ENCODE peak calls at places on chromosome 11, in eight cellular contexts. J is neural progenitor cell, C is iPS DF 6.9, N is heart left ventricle, Y is left ventricle myocardium inferior, O is adrenal gland, G is H9, P is spleen. D is an unnamed sample.

GRCh38 chr11:1073851-1074243 is 827 bp upstream of the MUC2 start:
- DNase-seq in J (no peak), C (no peak), N (no peak), Y (no peak), O (no peak), G (no peak), P (peak), D (no peak)

GRCh38 chr11:83070878-83071640 is 638 bp downstream of the RAB30 start:
- DNase-seq in J (peak), C (no peak), N (peak), Y (peak), O (peak), G (no peak), P (peak), D (peak)

GRCh38 chr11:69217276-69218105 is 61.8 kb downstream of the SMIM38 start:
- DNase-seq in J (no peak), C (no peak), N (peak), Y (no peak), O (peak), G (peak), P (no peak), D (no peak)

GRCh38 chr11:32002311-32002710 is 88.6 kb upstream of the RCN1 start:
- DNase-seq in J (no peak), C (no peak), N (no peak), Y (no peak), O (no peak), G (no peak), P (no peak), D (no peak)

GRCh38 chr11:75347781-75348613 is 3.5 kb downstream of the ARRB1 start:
- DNase-seq in J (no peak), C (no peak), N (no peak), Y (no peak), O (no peak), G (peak), P (no peak), D (no peak)

GRCh38 chr11:72278911-72279310 is 34.9 kb upstream of the PHOX2A start:
- DNase-seq in J (no peak), C (no peak), N (no peak), Y (no peak), O (no peak), G (no peak), P (no peak), D (no peak)

GRCh38 chr11:116073854-116074837 is 569.9 kb upstream of the CADM1 start:
- DNase-seq in J (peak), C (no peak), N (peak), Y (peak), O (no peak), G (no peak), P (no peak), D (peak)

GRCh38 chr11:76910620-76911414 is 50.1 kb downstream of the ACER3 start:
- DNase-seq in J (no peak), C (peak), N (peak), Y (peak), O (peak), G (peak), P (no peak), D (no peak)

GRCh38 chr11:65814131-65814959 is 19.4 kb upstream of the SNX32 start:
- DNase-seq in J (no peak), C (no peak), N (peak), Y (no peak), O (peak), G (no peak), P (no peak), D (no peak)

GRCh38 chr11:33256031-33256807 is 962 bp upstream of the HIPK3 start:
- DNase-seq in J (peak), C (no peak), N (no peak), Y (no peak), O (no peak), G (no peak), P (no peak), D (peak)

GRCh38 chr11:126585388-126586302 is 230.2 kb downstream of the ST3GAL4 start:
- DNase-seq in J (peak), C (no peak), N (peak), Y (peak), O (peak), G (peak), P (peak), D (no peak)

GRCh38 chr11:65047581-65048422 is 6.8 kb downstream of the SAC3D1 start:
- DNase-seq in J (no peak), C (no peak), N (no peak), Y (peak), O (no peak), G (peak), P (peak), D (no peak)

GRCh38 chr11:48018561-48019229 is 38.3 kb downstream of the PTPRJ start:
- DNase-seq in J (peak), C (no peak), N (no peak), Y (no peak), O (no peak), G (peak), P (peak), D (no peak)

DNA sequence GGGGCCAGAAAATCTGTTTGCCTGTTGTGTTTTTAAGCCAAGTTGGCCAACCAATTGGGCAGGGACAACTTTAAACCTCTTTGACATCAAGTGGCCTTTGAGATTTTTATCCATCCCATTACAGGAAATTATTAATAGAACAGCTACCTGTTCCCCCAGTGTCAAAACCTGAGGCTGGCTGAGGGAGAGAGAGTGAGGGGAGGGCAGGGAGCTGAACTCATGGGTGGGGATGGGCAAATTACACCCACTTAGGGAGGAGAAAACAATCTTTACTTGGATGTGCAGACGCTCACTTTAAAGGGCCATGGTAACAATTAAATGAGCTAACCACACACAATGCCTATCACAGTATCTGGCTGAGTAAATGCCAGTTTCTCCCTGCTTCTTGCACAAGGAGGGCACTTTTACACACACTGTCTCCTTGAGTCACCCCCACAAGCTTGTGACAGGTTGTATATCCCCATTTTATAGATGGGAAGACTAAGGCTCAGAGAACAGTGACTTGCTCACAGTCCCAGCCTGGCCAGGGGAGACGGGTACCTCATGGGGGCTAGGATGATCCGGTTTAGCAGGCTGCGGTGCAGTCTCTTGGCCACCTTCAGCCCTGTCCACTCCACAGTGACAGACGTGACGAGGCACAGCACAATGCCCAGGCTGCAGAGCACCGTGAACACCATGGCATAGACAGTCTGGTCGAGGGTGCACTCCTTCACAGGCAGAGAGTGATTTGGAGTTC is 17.8 kb upstream of the KCNJ11 start:
- DNase-seq in J (no peak), C (no peak), N (no peak), Y (no peak), O (no peak), G (no peak), P (peak), D (no peak)
- H3K27ac ChIP-seq in J (no peak), C (no peak), N (peak), Y (peak), O (peak), G (no peak), P (peak), D (peak)

GRCh38 chr11:2924381-2924780 is 4.8 kb downstream of the PHLDA2 start:
- DNase-seq in J (no peak), C (no peak), N (peak), Y (no peak), O (no peak), G (no peak), P (no peak), D (no peak)
- H3K27ac ChIP-seq in J (no peak), C (no peak), N (no peak), Y (no peak), O (no peak), G (no peak), P (no peak), D (no peak)

DNA sequence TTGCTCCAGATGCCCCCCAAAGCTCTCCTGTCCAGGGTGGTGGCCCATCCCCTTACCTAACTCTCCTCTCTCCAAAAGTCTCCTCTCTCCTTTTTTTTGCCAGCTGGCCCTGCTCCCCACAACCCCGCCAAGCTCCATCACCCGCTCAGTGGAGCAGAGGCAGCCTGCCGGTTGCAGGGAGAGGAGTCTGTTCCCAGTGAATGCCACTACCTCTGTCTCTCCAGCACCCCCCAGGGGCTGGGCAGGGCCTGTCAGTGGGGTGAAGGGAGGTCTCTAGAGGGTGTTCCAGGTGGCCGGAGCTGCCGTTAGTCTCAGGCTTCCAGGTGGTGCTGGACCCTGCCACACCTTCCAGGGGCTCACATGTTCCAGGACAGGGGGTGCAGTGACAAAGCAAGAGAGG is 387.0 kb downstream of the CTTN start:
- DNase-seq in J (no peak), C (no peak), N (no peak), Y (no peak), O (no peak), G (no peak), P (no peak), D (no peak)
- H3K27ac ChIP-seq in J (no peak), C (no peak), N (no peak), Y (no peak), O (no peak), G (no peak), P (no peak), D (no peak)

DNA sequence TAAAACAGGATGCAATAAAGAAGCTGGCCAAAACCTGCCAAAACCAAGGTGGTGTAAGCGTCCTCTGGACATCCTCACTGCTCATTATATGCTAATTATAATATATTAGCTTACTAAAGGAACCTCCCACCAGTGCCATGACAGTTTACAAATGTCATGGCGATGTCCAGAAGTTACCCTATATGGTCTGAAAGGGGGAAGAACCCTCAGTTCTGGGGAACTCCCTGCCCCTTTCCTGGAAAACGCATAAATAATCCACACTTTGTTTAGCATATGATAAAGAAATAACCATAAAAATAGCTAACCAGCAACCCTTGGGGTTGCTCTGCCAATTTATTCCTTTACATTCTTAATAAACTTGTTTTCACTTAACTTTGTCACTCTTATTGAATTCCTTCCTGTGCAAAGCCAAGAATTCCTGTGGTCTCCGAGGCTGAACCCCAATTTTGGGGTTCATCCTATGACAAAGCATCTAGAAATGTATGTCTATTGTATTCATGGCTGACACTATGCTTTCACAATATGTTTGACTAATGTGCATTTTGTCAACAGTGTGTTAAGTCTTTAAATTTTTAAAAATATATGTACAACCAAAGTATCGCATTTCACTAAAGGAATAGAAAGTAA is 25.2 kb downstream of the LGR4 start:
- DNase-seq in J (no peak), C (no peak), N (no peak), Y (no peak), O (no peak), G (no peak), P (no peak), D (no peak)
- H3K27ac ChIP-seq in J (no peak), C (no peak), N (no peak), Y (no peak), O (no peak), G (no peak), P (no peak), D (no peak)

DNA sequence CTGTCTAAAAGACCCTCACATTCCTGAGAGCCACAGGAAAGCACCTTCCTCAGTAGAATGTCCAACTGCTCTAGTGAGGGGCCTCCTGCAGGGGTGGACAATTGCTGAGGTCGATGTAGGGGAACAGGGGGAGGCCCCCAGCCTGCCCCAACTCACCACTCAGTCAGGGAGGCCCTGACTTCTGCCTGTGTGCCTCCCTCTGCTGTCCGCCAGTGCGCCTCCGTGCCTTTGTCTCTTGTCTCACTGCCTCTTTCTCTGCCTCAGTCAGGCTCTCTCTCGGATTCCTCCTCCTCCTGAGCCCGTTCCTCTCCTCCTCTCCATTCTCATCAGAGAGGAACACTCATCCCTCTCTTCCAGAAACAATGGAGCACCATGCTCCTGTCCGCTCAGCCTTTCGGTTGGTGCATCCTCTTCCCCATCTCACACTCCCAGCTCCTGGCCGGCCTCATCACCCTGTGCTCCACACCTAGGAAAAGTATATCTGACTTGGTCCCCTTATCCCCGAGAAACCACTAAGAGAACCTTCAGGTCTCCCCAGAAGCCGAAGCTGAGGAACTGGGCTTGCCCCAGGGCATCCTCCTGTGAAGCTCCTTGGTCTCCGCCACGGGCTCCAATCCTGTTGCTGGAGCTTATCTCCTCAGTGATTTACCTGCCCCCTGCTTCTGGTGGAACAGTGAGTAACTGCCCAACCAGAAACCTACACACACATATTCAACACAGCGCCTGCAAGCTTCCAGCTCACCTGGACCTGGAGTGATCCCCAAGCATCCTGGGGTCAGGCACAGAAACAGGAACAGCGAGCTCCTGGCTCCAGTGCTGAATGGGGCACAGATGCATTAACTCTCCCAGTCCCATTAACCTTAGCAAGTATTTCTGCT is 2.3 kb downstream of the B3GAT1 start:
- DNase-seq in J (no peak), C (no peak), N (no peak), Y (no peak), O (no peak), G (no peak), P (peak), D (no peak)
- H3K27ac ChIP-seq in J (no peak), C (no peak), N (no peak), Y (no peak), O (no peak), G (no peak), P (no peak), D (peak)

DNA sequence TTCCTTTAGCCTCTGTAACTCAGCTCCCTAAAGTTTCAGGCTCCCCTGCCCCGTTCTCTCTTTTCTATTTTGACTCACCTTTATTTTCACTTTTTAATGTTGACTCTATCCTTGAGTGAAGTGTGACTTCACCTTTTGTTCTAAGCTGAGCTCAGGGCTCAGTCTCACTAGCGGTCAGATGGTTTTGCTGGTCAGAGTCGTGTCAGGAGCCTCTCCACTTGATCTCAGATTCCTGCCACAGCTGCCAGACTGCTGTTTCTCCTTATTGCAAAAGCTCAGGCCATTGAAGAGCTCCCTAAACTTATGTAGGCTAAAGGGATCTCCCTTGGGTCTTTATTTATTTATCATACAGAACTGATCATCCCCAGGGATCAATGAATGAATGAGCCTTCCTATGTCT is 13.7 kb upstream of the POU2AF2 start:
- DNase-seq in J (no peak), C (no peak), N (no peak), Y (no peak), O (no peak), G (no peak), P (no peak), D (no peak)
- H3K27ac ChIP-seq in J (no peak), C (no peak), N (no peak), Y (no peak), O (no peak), G (no peak), P (no peak), D (no peak)

DNA sequence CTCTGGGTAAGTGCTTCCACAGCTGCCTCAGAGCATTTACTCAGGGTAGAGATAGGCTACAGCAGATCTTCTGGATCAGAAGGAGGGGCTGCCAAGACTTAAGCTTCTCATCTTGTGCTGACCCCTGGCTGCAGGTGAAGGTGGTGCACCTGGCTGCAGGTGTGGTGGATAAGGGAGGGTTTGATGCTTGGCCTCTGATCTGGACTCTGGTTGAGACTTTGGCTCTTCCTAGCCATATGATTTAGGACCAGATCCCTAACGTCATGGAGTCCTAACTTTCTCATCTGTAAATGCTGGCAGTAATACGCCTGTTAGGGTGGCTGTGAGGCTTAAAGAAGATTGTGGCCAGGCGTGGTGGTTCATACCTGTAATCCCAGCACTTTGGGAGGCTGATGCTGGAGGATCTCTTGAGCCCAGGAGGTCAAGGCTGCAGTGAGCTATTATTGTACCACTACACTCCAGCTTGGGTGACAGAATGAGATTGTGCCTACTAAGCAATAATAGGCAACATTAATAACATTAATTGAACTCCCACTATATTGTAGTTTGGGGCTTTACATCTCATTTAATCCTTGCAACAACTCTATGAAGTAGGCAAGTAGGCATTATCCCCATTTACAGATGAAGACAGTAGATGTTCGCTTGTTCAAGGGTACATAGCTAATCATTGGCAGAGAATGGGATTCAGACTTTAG is 10.7 kb downstream of the DTX4 start:
- DNase-seq in J (peak), C (no peak), N (no peak), Y (no peak), O (no peak), G (peak), P (no peak), D (no peak)
- H3K27ac ChIP-seq in J (no peak), C (no peak), N (no peak), Y (peak), O (no peak), G (no peak), P (no peak), D (no peak)

GRCh38 chr11:128552783-128553661 is 34.3 kb downstream of the ETS1 start:
- DNase-seq in J (peak), C (no peak), N (no peak), Y (no peak), O (no peak), G (no peak), P (peak), D (peak)

GRCh38 chr11:128550967-128551522 is 36.3 kb downstream of the ETS1 start:
- DNase-seq in J (no peak), C (no peak), N (no peak), Y (no peak), O (no peak), G (no peak), P (no peak), D (no peak)

GRCh38 chr11:128555606-128556005 is 31.8 kb downstream of the ETS1 start:
- DNase-seq in J (peak), C (no peak), N (no peak), Y (no peak), O (no peak), G (peak), P (no peak), D (no peak)

GRCh38 chr11:128551641-128552335 is 35.6 kb downstream of the ETS1 start:
- DNase-seq in J (no peak), C (no peak), N (no peak), Y (no peak), O (no peak), G (no peak), P (no peak), D (no peak)

DNA sequence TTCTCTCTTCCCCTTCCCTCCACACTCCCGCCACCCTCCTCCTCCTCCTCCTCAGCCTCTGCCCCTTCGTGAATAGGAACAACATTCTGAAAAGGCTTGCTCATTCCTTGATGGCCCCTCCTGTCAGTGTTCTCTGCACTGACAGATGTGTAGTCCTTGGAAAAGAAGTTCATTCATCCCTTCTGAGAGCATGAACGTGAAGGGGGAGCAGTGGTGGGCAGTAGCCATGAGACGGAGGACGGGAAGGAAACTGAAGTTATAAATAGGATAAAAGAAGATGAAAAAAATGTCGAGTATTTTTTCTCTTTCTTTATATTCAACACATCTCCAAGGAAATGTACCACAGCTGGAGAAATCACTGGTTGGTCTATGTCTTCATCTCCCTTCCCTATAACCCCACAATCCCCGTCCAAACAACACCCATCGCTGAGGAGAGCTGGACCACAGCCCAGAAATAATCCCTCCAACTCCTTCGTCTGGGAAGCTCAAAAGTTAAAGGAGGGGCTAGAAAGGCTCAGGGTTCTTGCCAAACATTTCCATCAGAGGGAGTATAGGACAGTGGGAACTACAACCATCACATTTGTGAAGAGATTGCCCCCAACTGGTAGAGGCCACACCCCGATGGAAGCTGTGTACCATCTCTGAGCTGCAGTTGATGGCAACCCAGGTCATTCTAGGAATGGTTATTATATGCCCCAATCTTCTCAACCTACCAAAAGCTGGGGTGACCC is 33.5 kb downstream of the ETS1 start:
- DNase-seq in J (peak), C (no peak), N (no peak), Y (no peak), O (no peak), G (no peak), P (no peak), D (peak)
- H3K27ac ChIP-seq in J (no peak), C (no peak), N (peak), Y (peak), O (peak), G (no peak), P (peak), D (no peak)

GRCh38 chr11:20388096-20389055 is 860 bp downstream of the PRMT3 start:
- DNase-seq in J (no peak), C (no peak), N (no peak), Y (no peak), O (peak), G (no peak), P (no peak), D (no peak)
- H3K27ac ChIP-seq in J (no peak), C (no peak), N (peak), Y (peak), O (peak), G (no peak), P (peak), D (peak)